ENCODE peak calls at places on chromosomes 1 and 21, in five cellular contexts. One of them, this sample, is unnamed.

GRCh38 chr1:40383095-40383487 is 9.6 kb downstream of the SMAP2 start:
- DNase-seq in activated T-helper 2 cell treated with anti-CD3 and anti-CD28 coated beads, Interferon-gamma antibody, Interleukin-2, Interleukin-4, amounts not matched to agents 10 μg/mL and 5 μg/mL and 100 μg/mL, durations not matched to agents 14 hours and 24 hours and 36 hours: no peak
- DNase-seq in T-helper 9 cell: no peak
- DNase-seq in fibroblast of gingiva: no peak
- DNase-seq in KG1: no peak
- DNase-seq in this sample: no peak

GRCh38 chr1:188363943-188364342 is 1535.2 kb downstream of the PLA2G4A start:
- DNase-seq in activated T-helper 2 cell treated with anti-CD3 and anti-CD28 coated beads, Interferon-gamma antibody, Interleukin-2, Interleukin-4, amounts not matched to agents 10 μg/mL and 5 μg/mL and 100 μg/mL, durations not matched to agents 14 hours and 24 hours and 36 hours: no peak
- DNase-seq in T-helper 9 cell: no peak
- DNase-seq in fibroblast of gingiva: no peak
- DNase-seq in KG1: no peak
- DNase-seq in this sample: no peak

GRCh38 chr1:107991371-107992066 is 26.5 kb upstream of the VAV3 start:
- DNase-seq in activated T-helper 2 cell treated with anti-CD3 and anti-CD28 coated beads, Interferon-gamma antibody, Interleukin-2, Interleukin-4, amounts not matched to agents 10 μg/mL and 5 μg/mL and 100 μg/mL, durations not matched to agents 14 hours and 24 hours and 36 hours: no peak
- DNase-seq in T-helper 9 cell: no peak
- DNase-seq in fibroblast of gingiva: peak
- DNase-seq in KG1: no peak
- DNase-seq in this sample: no peak

GRCh38 chr1:53721088-53721487 is 17.9 kb downstream of the GLIS1 start:
- DNase-seq in activated T-helper 2 cell treated with anti-CD3 and anti-CD28 coated beads, Interferon-gamma antibody, Interleukin-2, Interleukin-4, amounts not matched to agents 10 μg/mL and 5 μg/mL and 100 μg/mL, durations not matched to agents 14 hours and 24 hours and 36 hours: no peak
- DNase-seq in T-helper 9 cell: no peak
- DNase-seq in fibroblast of gingiva: no peak
- DNase-seq in KG1: no peak
- DNase-seq in this sample: no peak

GRCh38 chr1:157725214-157725577 is 24.6 kb upstream of the FCRL3 start:
- DNase-seq in activated T-helper 2 cell treated with anti-CD3 and anti-CD28 coated beads, Interferon-gamma antibody, Interleukin-2, Interleukin-4, amounts not matched to agents 10 μg/mL and 5 μg/mL and 100 μg/mL, durations not matched to agents 14 hours and 24 hours and 36 hours: no peak
- DNase-seq in T-helper 9 cell: no peak
- DNase-seq in fibroblast of gingiva: no peak
- DNase-seq in KG1: peak
- DNase-seq in this sample: peak

GRCh38 chr1:84721152-84721551 is 30.9 kb upstream of the SSX2IP start:
- DNase-seq in activated T-helper 2 cell treated with anti-CD3 and anti-CD28 coated beads, Interferon-gamma antibody, Interleukin-2, Interleukin-4, amounts not matched to agents 10 μg/mL and 5 μg/mL and 100 μg/mL, durations not matched to agents 14 hours and 24 hours and 36 hours: no peak
- DNase-seq in T-helper 9 cell: no peak
- DNase-seq in fibroblast of gingiva: peak
- DNase-seq in KG1: no peak
- DNase-seq in this sample: no peak

GRCh38 chr1:88001460-88001859 is 672.8 kb downstream of the LMO4 start:
- DNase-seq in activated T-helper 2 cell treated with anti-CD3 and anti-CD28 coated beads, Interferon-gamma antibody, Interleukin-2, Interleukin-4, amounts not matched to agents 10 μg/mL and 5 μg/mL and 100 μg/mL, durations not matched to agents 14 hours and 24 hours and 36 hours: no peak
- DNase-seq in T-helper 9 cell: no peak
- DNase-seq in fibroblast of gingiva: no peak
- DNase-seq in KG1: no peak
- DNase-seq in this sample: no peak

GRCh38 chr1:192980856-192981255 is 78.3 kb downstream of the UCHL5 start:
- DNase-seq in activated T-helper 2 cell treated with anti-CD3 and anti-CD28 coated beads, Interferon-gamma antibody, Interleukin-2, Interleukin-4, amounts not matched to agents 10 μg/mL and 5 μg/mL and 100 μg/mL, durations not matched to agents 14 hours and 24 hours and 36 hours: no peak
- DNase-seq in T-helper 9 cell: no peak
- DNase-seq in fibroblast of gingiva: no peak
- DNase-seq in KG1: no peak
- DNase-seq in this sample: no peak

GRCh38 chr1:15345711-15346355 is 63.9 kb upstream of the EFHD2 start:
- DNase-seq in activated T-helper 2 cell treated with anti-CD3 and anti-CD28 coated beads, Interferon-gamma antibody, Interleukin-2, Interleukin-4, amounts not matched to agents 10 μg/mL and 5 μg/mL and 100 μg/mL, durations not matched to agents 14 hours and 24 hours and 36 hours: peak
- DNase-seq in T-helper 9 cell: peak
- DNase-seq in fibroblast of gingiva: no peak
- DNase-seq in KG1: no peak
- DNase-seq in this sample: no peak

GRCh38 chr1:220513834-220514233 is 14.1 kb upstream of the MARK1 start:
- DNase-seq in activated T-helper 2 cell treated with anti-CD3 and anti-CD28 coated beads, Interferon-gamma antibody, Interleukin-2, Interleukin-4, amounts not matched to agents 10 μg/mL and 5 μg/mL and 100 μg/mL, durations not matched to agents 14 hours and 24 hours and 36 hours: no peak
- DNase-seq in T-helper 9 cell: no peak
- DNase-seq in fibroblast of gingiva: no peak
- DNase-seq in KG1: no peak
- DNase-seq in this sample: no peak

GRCh38 chr21:35084869-35085268 is 35.8 kb upstream of the RUNX1 start:
- DNase-seq in activated T-helper 2 cell treated with anti-CD3 and anti-CD28 coated beads, Interferon-gamma antibody, Interleukin-2, Interleukin-4, amounts not matched to agents 10 μg/mL and 5 μg/mL and 100 μg/mL, durations not matched to agents 14 hours and 24 hours and 36 hours: no peak
- DNase-seq in T-helper 9 cell: no peak
- DNase-seq in fibroblast of gingiva: peak
- DNase-seq in KG1: no peak
- DNase-seq in this sample: no peak

GRCh38 chr1:150221552-150221951 is 14.4 kb downstream of the ANP32E start:
- DNase-seq in activated T-helper 2 cell treated with anti-CD3 and anti-CD28 coated beads, Interferon-gamma antibody, Interleukin-2, Interleukin-4, amounts not matched to agents 10 μg/mL and 5 μg/mL and 100 μg/mL, durations not matched to agents 14 hours and 24 hours and 36 hours: no peak
- DNase-seq in T-helper 9 cell: no peak
- DNase-seq in fibroblast of gingiva: peak
- DNase-seq in KG1: peak
- DNase-seq in this sample: peak

GRCh38 chr1:106620521-106620954 is 435.9 kb upstream of the PRMT6 start:
- DNase-seq in activated T-helper 2 cell treated with anti-CD3 and anti-CD28 coated beads, Interferon-gamma antibody, Interleukin-2, Interleukin-4, amounts not matched to agents 10 μg/mL and 5 μg/mL and 100 μg/mL, durations not matched to agents 14 hours and 24 hours and 36 hours: no peak
- DNase-seq in T-helper 9 cell: no peak
- DNase-seq in fibroblast of gingiva: peak
- DNase-seq in KG1: no peak
- DNase-seq in this sample: no peak

GRCh38 chr21:25496825-25497482 is 110.3 kb downstream of the MRPL39 start:
- DNase-seq in activated T-helper 2 cell treated with anti-CD3 and anti-CD28 coated beads, Interferon-gamma antibody, Interleukin-2, Interleukin-4, amounts not matched to agents 10 μg/mL and 5 μg/mL and 100 μg/mL, durations not matched to agents 14 hours and 24 hours and 36 hours: no peak
- DNase-seq in T-helper 9 cell: no peak
- DNase-seq in fibroblast of gingiva: peak
- DNase-seq in KG1: no peak
- DNase-seq in this sample: no peak

GRCh38 chr1:30415171-30415940 is 308.0 kb downstream of the MATN1 start:
- DNase-seq in activated T-helper 2 cell treated with anti-CD3 and anti-CD28 coated beads, Interferon-gamma antibody, Interleukin-2, Interleukin-4, amounts not matched to agents 10 μg/mL and 5 μg/mL and 100 μg/mL, durations not matched to agents 14 hours and 24 hours and 36 hours: peak
- DNase-seq in T-helper 9 cell: no peak
- DNase-seq in fibroblast of gingiva: no peak
- DNase-seq in KG1: no peak
- DNase-seq in this sample: no peak

GRCh38 chr1:228010921-228011320 is 4.1 kb downstream of the WNT3A start:
- DNase-seq in activated T-helper 2 cell treated with anti-CD3 and anti-CD28 coated beads, Interferon-gamma antibody, Interleukin-2, Interleukin-4, amounts not matched to agents 10 μg/mL and 5 μg/mL and 100 μg/mL, durations not matched to agents 14 hours and 24 hours and 36 hours: no peak
- DNase-seq in T-helper 9 cell: no peak
- DNase-seq in fibroblast of gingiva: no peak
- DNase-seq in KG1: no peak
- DNase-seq in this sample: no peak

This sample was measured in OCI-LY7.